ENCODE peak calls at places on chromosomes 13 and 19, in ten cellular contexts. Z, P, W, N, A, S, Y, V, K and L are unnamed samples.

GRCh38 chr19:3680939-3681338 is 19.3 kb downstream of the PIP5K1C start:
- DNase-seq in Z (no peak), P (no peak), W (no peak), N (no peak), A (no peak), S (no peak), Y (no peak), V (no peak), K (no peak), L (no peak)

GRCh38 chr19:16325671-16326400 is 1.2 kb downstream of the KLF2 start:
- DNase-seq in Z (peak; percentile 59), P (no peak), W (no peak), N (no peak), A (peak; percentile 80), S (no peak), Y (no peak), V (no peak), K (peak; percentile 55), L (peak; percentile 33)

GRCh38 chr13:113393572-113394503 is 29.9 kb upstream of the GRTP1 start:
- DNase-seq in Z (peak; percentile 89), P (peak; percentile 48), W (peak; percentile 89), N (peak; percentile 79), A (peak; percentile 81), S (peak; percentile 79), Y (peak; percentile 72), V (no peak), K (peak; percentile 84), L (peak; percentile 66)

GRCh38 chr19:5693195-5694166 is 3.4 kb downstream of the RPL36 start:
- DNase-seq in Z (no peak), P (no peak), W (no peak), N (no peak), A (no peak), S (no peak), Y (no peak), V (no peak), K (peak; percentile 21), L (peak; percentile 64)

GRCh38 chr19:48681127-48681470 is 8.3 kb upstream of the NTN5 start:
- DNase-seq in Z (no peak), P (no peak), W (no peak), N (no peak), A (no peak), S (no peak), Y (no peak), V (peak; percentile 60), K (no peak), L (no peak)

GRCh38 chr19:5943623-5944022 is 29.6 kb downstream of the CAPS start:
- DNase-seq in Z (no peak), P (no peak), W (no peak), N (no peak), A (no peak), S (no peak), Y (no peak), V (no peak), K (no peak), L (no peak)

GRCh38 chr13:51317262-51317661 is 22.2 kb upstream of the SERPINE3 start:
- DNase-seq in Z (no peak), P (no peak), W (no peak), N (no peak), A (no peak), S (no peak), Y (no peak), V (peak; percentile 32), K (no peak), L (no peak)

GRCh38 chr13:101242720-101243119 is 173.6 kb downstream of the NALCN start:
- DNase-seq in Z (no peak), P (no peak), W (no peak), N (no peak), A (no peak), S (no peak), Y (peak; percentile 37), V (no peak), K (no peak), L (no peak)

GRCh38 chr13:105665284-105665683 is 870.2 kb downstream of the EFNB2 start:
- DNase-seq in Z (no peak), P (no peak), W (no peak), N (no peak), A (no peak), S (no peak), Y (peak; percentile 35), V (peak; percentile 2), K (no peak), L (no peak)

GRCh38 chr19:55461974-55462628 is 659 bp upstream of the ISOC2 start:
- DNase-seq in Z (no peak), P (no peak), W (no peak), N (no peak), A (no peak), S (no peak), Y (peak; percentile 34), V (no peak), K (no peak), L (no peak)

GRCh38 chr13:50127017-50127725 is 111.9 kb downstream of the KCNRG start:
- DNase-seq in Z (peak; percentile 51), P (no peak), W (peak; percentile 32), N (no peak), A (peak; percentile 56), S (peak; percentile 40), Y (no peak), V (no peak), K (peak; percentile 58), L (no peak)

GRCh38 chr19:13817018-13817614 is 21.9 kb downstream of the ZSWIM4 start:
- DNase-seq in Z (peak; percentile 69), P (no peak), W (no peak), N (no peak), A (no peak), S (no peak), Y (no peak), V (no peak), K (no peak), L (no peak)

GRCh38 chr13:49756263-49756662 is 36.2 kb downstream of the KPNA3 start:
- DNase-seq in Z (no peak), P (no peak), W (no peak), N (no peak), A (no peak), S (no peak), Y (no peak), V (no peak), K (no peak), L (no peak)

GRCh38 chr13:39956036-39956435 is 300.6 kb downstream of the COG6 start:
- DNase-seq in Z (no peak), P (no peak), W (no peak), N (no peak), A (no peak), S (no peak), Y (no peak), V (no peak), K (no peak), L (no peak)

DNA sequence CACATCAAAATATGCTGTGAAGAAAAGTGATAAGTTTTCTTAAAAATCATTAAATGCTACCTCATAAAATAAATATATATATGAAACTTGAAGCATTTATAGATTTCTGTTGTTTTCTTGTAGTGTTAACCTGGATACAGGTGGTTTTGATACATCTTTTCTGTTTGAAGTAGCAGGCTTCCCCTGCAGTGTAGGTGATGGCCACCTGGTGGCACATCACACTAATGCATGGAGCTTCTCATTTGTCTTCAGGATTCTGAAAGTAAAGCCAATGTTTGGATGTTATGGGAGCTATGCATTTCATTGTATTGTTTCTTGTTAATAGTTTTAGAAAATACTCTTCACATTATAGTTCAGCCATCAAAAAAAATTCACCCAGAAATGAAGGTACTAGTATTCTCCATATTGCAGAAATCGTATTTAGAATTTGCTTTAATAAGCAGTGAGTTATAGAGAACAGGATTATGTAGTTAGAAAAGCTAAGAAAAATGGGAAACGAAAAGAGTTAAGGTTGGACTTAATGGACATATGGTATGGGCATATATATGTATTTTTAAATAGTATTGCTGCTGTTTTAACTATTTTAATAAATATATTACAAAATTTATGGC is 18.7 kb downstream of the GPR180 start:
- DNase-seq in Z (peak; percentile 15), P (no peak), W (peak; percentile 26), N (no peak), A (peak; percentile 22), S (peak; percentile 22), Y (peak; percentile 60), V (no peak), K (no peak), L (no peak)
- TF ChIP-seq CTCF in Z (peak; percentile 68), P (no peak), W (peak; percentile 79), N (peak; percentile 53), A (peak; percentile 65), S (peak; percentile 91), Y (peak; percentile 69), V (peak; percentile 74), K (no peak), L (peak; percentile 39)

GRCh38 chr13:28754698-28755545 is 36.2 kb upstream of the SLC46A3 start:
- DNase-seq in Z (no peak), P (no peak), W (peak; percentile 34), N (no peak), A (no peak), S (no peak), Y (peak; percentile 11), V (no peak), K (peak; percentile 45), L (peak; percentile 32)
- TF ChIP-seq CTCF in Z (no peak), P (no peak), W (peak; percentile 33), N (peak; percentile 54), A (no peak), S (no peak), Y (no peak), V (peak; percentile 18), K (peak; percentile 32), L (no peak)

GRCh38 chr19:49915271-49915670 is 13.7 kb upstream of the ATF5 start:
- DNase-seq in Z (no peak), P (no peak), W (no peak), N (no peak), A (no peak), S (no peak), Y (no peak), V (no peak), K (no peak), L (no peak)
- TF ChIP-seq CTCF in Z (no peak), P (no peak), W (peak; percentile 44), N (no peak), A (no peak), S (no peak), Y (no peak), V (no peak), K (no peak), L (no peak)

DNA sequence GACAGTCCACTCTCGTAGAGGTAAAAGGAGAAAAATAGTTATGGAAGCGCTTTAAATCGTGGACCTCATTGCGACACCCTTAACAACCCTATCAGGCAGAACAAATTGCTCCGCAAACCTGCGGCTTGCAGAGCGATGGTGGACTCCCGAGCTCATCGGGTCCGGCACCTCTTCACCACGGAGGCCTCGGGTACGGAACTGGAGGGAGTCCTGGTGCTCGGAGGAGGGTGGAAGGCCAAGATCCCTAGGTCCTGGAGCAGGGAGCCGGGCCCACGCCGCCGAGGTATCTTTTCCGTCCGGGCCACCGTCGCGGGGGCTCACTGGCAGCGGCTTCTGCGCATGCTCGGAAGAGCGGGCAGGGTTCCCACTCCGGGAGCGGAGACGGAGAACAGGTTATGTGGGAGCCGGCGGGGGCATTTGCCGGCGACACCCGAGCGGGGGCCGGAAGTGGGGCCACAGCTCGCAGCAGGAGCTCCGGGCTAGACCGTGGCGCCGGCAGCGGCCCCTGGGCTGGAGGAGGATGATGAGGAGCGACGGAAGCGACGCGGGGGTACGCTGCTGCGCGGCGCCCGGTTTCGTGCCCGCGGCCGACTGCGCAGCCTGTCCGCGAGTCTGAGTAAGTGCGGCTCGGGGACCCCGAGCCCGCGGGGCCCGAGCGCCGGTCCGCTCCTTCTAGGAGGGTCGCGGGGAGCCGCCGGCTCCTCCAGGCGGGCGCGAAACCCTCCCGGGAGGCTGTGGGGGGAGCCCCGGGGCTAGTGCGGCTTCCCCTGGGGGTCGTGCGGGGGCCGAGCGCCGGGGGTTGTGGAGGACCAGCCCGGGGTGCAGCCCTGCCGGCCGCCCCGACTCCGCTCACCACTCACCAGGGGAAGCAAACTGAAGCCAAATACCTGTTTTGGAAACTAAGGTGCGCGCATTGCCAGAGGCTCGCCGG is at the start of gene ABHD13:
- DNase-seq in Z (peak; percentile 88), P (peak; percentile 77), W (peak; percentile 94), N (peak; percentile 91), A (peak; percentile 92), S (peak; percentile 94), Y (peak; percentile 93), V (peak; percentile 37), K (peak; percentile 93), L (peak; percentile 91)
- TF ChIP-seq CTCF in Z (no peak), P (no peak), W (no peak), N (no peak), A (no peak), S (peak; percentile 17), Y (no peak), V (no peak), K (no peak), L (no peak)